ENCODE peak calls at places on chromosomes 12 and 14, in nine cellular contexts. J is RWPE2; Z is RWPE1; F is neural progenitor cell; M is CD8-positive, alpha-beta T cell; P is H9; A is A549; S is lower lobe of right lung; B is adrenal gland. E is an unnamed sample.

GRCh38 chr14:91113829-91114078 is at the start of gene DGLUCY:
- DNase-seq in J (peak; percentile 83), Z (no peak), F (no peak), M (no peak), P (no peak), A (peak; percentile 81), S (peak; percentile 88), B (peak; percentile 70), E (no peak)

GRCh38 chr14:104939666-104940410 is 15.2 kb downstream of the PLD4 start:
- DNase-seq in J (peak; percentile 54), Z (no peak), F (no peak), M (no peak), P (no peak), A (no peak), S (peak; percentile 42), B (no peak), E (no peak)

GRCh38 chr14:63853831-63854293 is 1.1 kb downstream of the SYNE2 start:
- DNase-seq in J (peak; percentile 92), Z (peak; percentile 89), F (peak; percentile 68), M (peak; percentile 63), P (no peak), A (peak; percentile 47), S (peak; percentile 63), B (peak; percentile 51), E (peak; percentile 92)

GRCh38 chr12:5101686-5102085 is 58.0 kb downstream of the KCNA5 start:
- DNase-seq in J (no peak), Z (no peak), F (no peak), M (no peak), P (no peak), A (no peak), S (no peak), B (no peak), E (no peak)

GRCh38 chr14:103449762-103450161 is 64.5 kb downstream of the MARK3 start:
- DNase-seq in J (no peak), Z (no peak), F (no peak), M (no peak), P (no peak), A (no peak), S (no peak), B (no peak), E (no peak)

GRCh38 chr12:34395056-34396005 is 373.0 kb downstream of the ALG10 start:
- DNase-seq in J (peak; percentile 33), Z (no peak), F (no peak), M (peak; percentile 7), P (peak; percentile 8), A (no peak), S (peak; percentile 23), B (peak; percentile 5), E (no peak)

GRCh38 chr14:104290756-104291122 is 152.4 kb downstream of the KIF26A start:
- DNase-seq in J (peak; percentile 59), Z (no peak), F (no peak), M (no peak), P (peak; percentile 28), A (no peak), S (peak; percentile 33), B (no peak), E (no peak)

GRCh38 chr12:93273834-93274705 is 103.7 kb upstream of the NUDT4 start:
- DNase-seq in J (no peak), Z (no peak), F (peak; percentile 30), M (no peak), P (no peak), A (no peak), S (no peak), B (no peak), E (no peak)

GRCh38 chr12:113097716-113098427 is 37.7 kb downstream of the RASAL1 start:
- DNase-seq in J (no peak), Z (peak; percentile 29), F (peak; percentile 74), M (no peak), P (peak; percentile 82), A (no peak), S (no peak), B (no peak), E (no peak)

GRCh38 chr12:75635606-75636444 is 124.4 kb upstream of the KRR1 start:
- DNase-seq in J (no peak), Z (no peak), F (no peak), M (no peak), P (no peak), A (peak; percentile 40), S (no peak), B (no peak), E (peak; percentile 32)

GRCh38 chr14:105180598-105181528 is at the start of gene NUDT14:
- DNase-seq in J (no peak), Z (peak; percentile 91), F (peak; percentile 80), M (peak; percentile 82), P (peak; percentile 83), A (peak; percentile 85), S (peak; percentile 87), B (peak; percentile 86), E (no peak)

GRCh38 chr12:91690521-91690920 is 455.1 kb downstream of the BTG1 start:
- DNase-seq in J (no peak), Z (no peak), F (no peak), M (no peak), P (no peak), A (no peak), S (no peak), B (no peak), E (no peak)

GRCh38 chr14:21109377-21110260 is 8.8 kb downstream of the TMEM253 start:
- DNase-seq in J (no peak), Z (no peak), F (no peak), M (no peak), P (no peak), A (no peak), S (no peak), B (no peak), E (peak; percentile 65)

GRCh38 chr12:91493308-91493707 is 310.7 kb upstream of the DCN start:
- DNase-seq in J (no peak), Z (peak; percentile 4), F (no peak), M (no peak), P (no peak), A (no peak), S (no peak), B (no peak), E (no peak)

GRCh38 chr12:67804168-67804567 is 155.6 kb downstream of the DYRK2 start:
- DNase-seq in J (no peak), Z (no peak), F (no peak), M (peak; percentile 38), P (no peak), A (no peak), S (no peak), B (no peak), E (no peak)

GRCh38 chr12:120914794-120915193 is 10.6 kb upstream of the SPPL3 start:
- DNase-seq in J (peak; percentile 76), Z (peak; percentile 85), F (no peak), M (no peak), P (no peak), A (no peak), S (no peak), B (no peak), E (peak; percentile 96)

GRCh38 chr12:131542351-131542750 is 168.5 kb upstream of the SFSWAP start:
- DNase-seq in J (no peak), Z (no peak), F (no peak), M (no peak), P (no peak), A (no peak), S (no peak), B (no peak), E (no peak)

GRCh38 chr12:88805692-88806091 is 225.4 kb upstream of the KITLG start:
- DNase-seq in J (no peak), Z (no peak), F (peak; percentile 4), M (no peak), P (peak; percentile 27), A (no peak), S (no peak), B (no peak), E (no peak)

GRCh38 chr12:111705672-111706071 is 19.8 kb downstream of the ACAD10 start:
- DNase-seq in J (no peak), Z (no peak), F (no peak), M (no peak), P (no peak), A (no peak), S (no peak), B (no peak), E (no peak)

GRCh38 chr14:47715330-47715729 is 39.9 kb upstream of the MDGA2 start:
- DNase-seq in J (no peak), Z (no peak), F (no peak), M (no peak), P (no peak), A (no peak), S (no peak), B (no peak), E (no peak)

GRCh38 chr12:52445876-52446275 is 6.1 kb downstream of the KRT6B start:
- DNase-seq in J (no peak), Z (no peak), F (no peak), M (no peak), P (no peak), A (no peak), S (no peak), B (no peak), E (no peak)

GRCh38 chr12:5030066-5030465 is 13.6 kb upstream of the KCNA5 start:
- DNase-seq in J (no peak), Z (no peak), F (no peak), M (no peak), P (no peak), A (no peak), S (no peak), B (no peak), E (no peak)

GRCh38 chr12:128613821-128614220 is 209.9 kb downstream of the SLC15A4 start:
- DNase-seq in J (no peak), Z (no peak), F (peak; percentile 56), M (no peak), P (peak; percentile 73), A (no peak), S (no peak), B (no peak), E (no peak)
- TF ChIP-seq CTCF in J (no peak), Z (no peak), F (peak; percentile 54), M (no peak), P (peak; percentile 64), A (no peak), S (no peak), B (no peak), E (no peak)

GRCh38 chr12:86513206-86513605 is 257.0 kb upstream of the MGAT4C start:
- DNase-seq in J (no peak), Z (no peak), F (no peak), M (no peak), P (no peak), A (no peak), S (no peak), B (no peak), E (no peak)
- H3K27ac ChIP-seq in J (no peak overlapping the region), Z (no peak overlapping the region), F (no peak overlapping the region), M (no peak overlapping the region), P (no peak overlapping the region), A (no peak overlapping the region), S (no peak overlapping the region), B (no peak overlapping the region), E (no peak overlapping the region)

GRCh38 chr12:6605425-6606330 is 1.5 kb downstream of the CHD4 start:
- DNase-seq in J (no peak), Z (peak; percentile 33), F (peak; percentile 51), M (peak; percentile 37), P (peak; percentile 62), A (peak; percentile 36), S (no peak), B (no peak), E (peak; percentile 19)
- TF ChIP-seq CTCF in J (no peak), Z (no peak), F (peak; percentile 12), M (no peak), P (no peak), A (no peak), S (no peak), B (no peak), E (no peak)

DNA sequence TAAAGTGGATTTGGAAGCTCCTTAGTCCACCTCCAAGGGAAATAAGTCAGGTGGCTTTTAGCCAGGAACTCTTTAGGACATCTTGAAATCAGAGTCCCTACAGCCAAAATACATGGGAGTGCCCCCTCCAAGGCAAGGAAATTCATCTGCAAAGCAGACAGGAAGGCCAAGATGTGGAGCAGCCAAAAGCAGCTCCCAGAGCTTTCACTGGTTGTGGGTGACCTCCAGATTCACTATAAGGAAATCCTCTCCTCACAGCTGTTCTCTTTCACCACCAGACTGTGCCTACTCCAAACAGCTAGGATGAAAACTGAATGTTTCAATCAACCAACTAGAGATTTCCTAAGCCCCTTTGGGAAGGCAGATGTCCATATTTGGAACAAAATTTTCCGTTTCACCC is 6.7 kb downstream of the TTC9 start:
- DNase-seq in J (no peak), Z (no peak), F (no peak), M (no peak), P (no peak), A (no peak), S (no peak), B (no peak), E (no peak)
- H3K27ac ChIP-seq in J (no peak overlapping the region), Z (no peak overlapping the region), F (no peak overlapping the region), M (no peak overlapping the region), P (no peak overlapping the region), A (no peak overlapping the region), S (no peak overlapping the region), B (no peak overlapping the region), E (no peak overlapping the region)